ENCODE peak calls at places on chromosome 22, in four cellular contexts. E is HFF-Myc, D is tibial nerve, I is NCI-H2081. G is an unnamed sample.

GRCh38 chr22:20312396-20313191 is 7.3 kb downstream of the DGCR6L start:
- DNase-seq in I (no peak), D (no peak), E (no peak), G (no peak)

GRCh38 chr22:35930933-35931332 is 97.7 kb downstream of the RBFOX2 start:
- DNase-seq in E (peak; percentile 41), D (no peak), I (peak; percentile 31), G (peak; percentile 1)

GRCh38 chr22:37818397-37819099 is 4.6 kb upstream of the GALR3 start:
- DNase-seq in I (no peak), E (no peak), D (no peak), G (no peak)

GRCh38 chr22:30890689-30891442 is 77.7 kb downstream of the MORC2 start:
- DNase-seq in D (no peak), I (no peak), E (peak; percentile 6), G (no peak)

GRCh38 chr22:44085743-44086741 is 61.9 kb downstream of the PARVB start:
- DNase-seq in D (no peak), I (peak; percentile 61), E (peak; percentile 15), G (peak; percentile 45)

GRCh38 chr22:31092161-31092560 is 11.0 kb downstream of the SMTN start:
- DNase-seq in E (no peak), D (no peak), I (no peak), G (no peak)

GRCh38 chr22:19201858-19202798 is 23.6 kb upstream of the SLC25A1 start:
- DNase-seq in D (no peak), I (no peak), E (no peak), G (no peak)

GRCh38 chr22:48975252-48975780 is 852.4 kb downstream of the BRD1 start:
- DNase-seq in I (no peak), D (no peak), E (no peak), G (no peak)

GRCh38 chr22:43213066-43213465 is 26.1 kb upstream of the TTLL12 start:
- DNase-seq in E (no peak), I (no peak), D (no peak), G (no peak)

GRCh38 chr22:23069502-23070357 is 589 bp upstream of the GNAZ start:
- DNase-seq in D (peak; percentile 84), E (peak; percentile 33), I (peak; percentile 85), G (peak; percentile 12)

GRCh38 chr22:32720924-32721323 is 80.6 kb upstream of the TIMP3 start:
- DNase-seq in D (no peak), I (no peak), E (peak; percentile 87), G (no peak)

GRCh38 chr22:43553451-43554258 is 141.8 kb downstream of the MPPED1 start:
- DNase-seq in I (no peak), D (no peak), E (no peak), G (no peak)

GRCh38 chr22:36303874-36304273 is 50.9 kb downstream of the APOL1 start:
- DNase-seq in E (no peak), I (no peak), D (no peak), G (no peak)

GRCh38 chr22:36977401-36977861 is 41.8 kb downstream of the TST start:
- DNase-seq in D (peak; percentile 21), E (no peak), I (peak; percentile 39), G (no peak)

GRCh38 chr22:25777870-25778269 is 35.9 kb downstream of the MYO18B start:
- DNase-seq in D (no peak), I (peak; percentile 63), E (no peak), G (peak; percentile 57)

GRCh38 chr22:37167176-37167980 is 17.7 kb upstream of the IL2RB start:
- DNase-seq in E (no peak), D (no peak), I (no peak), G (no peak)

GRCh38 chr22:17536269-17536668 is 27.0 kb upstream of the SLC25A18 start:
- DNase-seq in E (no peak), D (no peak), I (no peak), G (no peak)

G was measured in SW 1271.